ENCODE peak calls at places on chromosomes 4 and X, in ten cellular contexts. W is heart left ventricle, Q is GM12878, I is sigmoid colon, R is IMR-90, Z is A549, Y is HCT116, G is uterus, T is right lobe of liver, P is HepG2. F is an unnamed sample.

GRCh38 chrX:14903891-14904290 is 30.7 kb downstream of the MOSPD2 start:
- DNase-seq in W (no peak), Q (no peak), I (no peak), R (peak), Z (no peak), Y (no peak), G (no peak), T (no peak), P (no peak), F (no peak)

GRCh38 chr4:153594208-153594607 is 89.9 kb upstream of the TLR2 start:
- DNase-seq in W (peak), Q (no peak), I (no peak), R (peak), Z (no peak), Y (no peak), G (no peak), T (no peak), P (no peak), F (no peak)

GRCh38 chr4:77193511-77194236 is 36.7 kb downstream of the CCNG2 start:
- DNase-seq in W (peak), Q (peak), I (peak), R (no peak), Z (no peak), Y (no peak), G (no peak), T (peak), P (no peak), F (no peak)

GRCh38 chr4:118034061-118034785 is at the start of gene NDST3:
- DNase-seq in W (peak), Q (no peak), I (no peak), R (peak), Z (peak), Y (peak), G (peak), T (peak), P (peak), F (no peak)

GRCh38 chrX:40173662-40174593 is 76.2 kb upstream of the BCOR start:
- DNase-seq in W (peak), Q (no peak), I (peak), R (no peak), Z (no peak), Y (peak), G (peak), T (peak), P (peak), F (peak)

GRCh38 chrX:129931411-129932136 is 25.6 kb downstream of the UTP14A start:
- DNase-seq in W (peak), Q (peak), I (peak), R (peak), Z (peak), Y (peak), G (peak), T (peak), P (peak), F (peak)

GRCh38 chr4:90536408-90536807 is 409.2 kb downstream of the CCSER1 start:
- DNase-seq in W (no peak), Q (no peak), I (no peak), R (no peak), Z (no peak), Y (no peak), G (no peak), T (no peak), P (no peak), F (no peak)

GRCh38 chr4:87853108-87853507 is 20.3 kb downstream of the MEPE start:
- DNase-seq in W (no peak), Q (no peak), I (no peak), R (peak), Z (peak), Y (peak), G (no peak), T (no peak), P (peak), F (no peak)

GRCh38 chrX:29890646-29891200 is 324.6 kb upstream of the MAGEB2 start:
- DNase-seq in W (no peak), Q (no peak), I (no peak), R (peak), Z (no peak), Y (no peak), G (no peak), T (no peak), P (no peak), F (no peak)

GRCh38 chrX:275967-276587 is 5.1 kb upstream of the PLCXD1 start:
- DNase-seq in W (peak), Q (no peak), I (peak), R (peak), Z (peak), Y (peak), G (no peak), T (peak), P (peak), F (peak)

GRCh38 chrX:102599084-102599949 is at the start of gene ARMCX5:
- DNase-seq in W (peak), Q (peak), I (peak), R (peak), Z (peak), Y (peak), G (peak), T (peak), P (peak), F (peak)
- TF ChIP-seq POLR2A in W (no peak), Q (peak), I (peak), R (peak), Z (peak), Y (peak), G (peak), T (peak), P (peak), F (peak)

GRCh38 chr4:56821394-56822263 is at the start of gene SPINK2:
- DNase-seq in W (no peak), Q (no peak), I (no peak), R (no peak), Z (peak), Y (peak), G (no peak), T (no peak), P (no peak), F (peak)
- TF ChIP-seq CTCF in W (no peak), Q (peak), I (no peak), R (no peak), Z (no peak), Y (peak), G (no peak), T (no peak), P (peak), F (no peak)

DNA sequence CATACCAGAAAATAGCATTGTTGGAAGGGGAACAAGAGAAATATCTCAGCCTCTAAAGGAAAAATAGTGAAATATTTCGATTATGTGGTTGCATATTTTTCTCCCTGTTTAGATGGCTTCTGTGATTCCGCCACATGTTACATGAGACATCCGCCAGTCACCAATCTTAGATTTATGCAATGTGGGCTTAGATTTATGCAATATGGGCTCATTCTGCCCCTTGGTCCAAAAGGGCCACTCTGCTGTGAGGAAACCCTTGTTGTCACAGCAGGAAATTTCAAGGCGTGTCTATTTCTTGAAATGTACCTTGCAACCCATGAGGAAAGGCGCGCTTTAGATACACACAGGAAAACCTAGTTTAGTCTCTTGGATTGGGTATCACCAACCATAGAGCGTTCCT is 3.8 kb downstream of the RS1 start:
- DNase-seq in W (no peak), Q (no peak), I (no peak), R (no peak), Z (no peak), Y (no peak), G (no peak), T (no peak), P (no peak), F (no peak)
- H3K4me3 ChIP-seq in W (peak), Q (no peak), I (no peak), R (no peak), Z (no peak), Y (no peak), G (no peak), T (no peak), P (no peak), F (no peak)

DNA sequence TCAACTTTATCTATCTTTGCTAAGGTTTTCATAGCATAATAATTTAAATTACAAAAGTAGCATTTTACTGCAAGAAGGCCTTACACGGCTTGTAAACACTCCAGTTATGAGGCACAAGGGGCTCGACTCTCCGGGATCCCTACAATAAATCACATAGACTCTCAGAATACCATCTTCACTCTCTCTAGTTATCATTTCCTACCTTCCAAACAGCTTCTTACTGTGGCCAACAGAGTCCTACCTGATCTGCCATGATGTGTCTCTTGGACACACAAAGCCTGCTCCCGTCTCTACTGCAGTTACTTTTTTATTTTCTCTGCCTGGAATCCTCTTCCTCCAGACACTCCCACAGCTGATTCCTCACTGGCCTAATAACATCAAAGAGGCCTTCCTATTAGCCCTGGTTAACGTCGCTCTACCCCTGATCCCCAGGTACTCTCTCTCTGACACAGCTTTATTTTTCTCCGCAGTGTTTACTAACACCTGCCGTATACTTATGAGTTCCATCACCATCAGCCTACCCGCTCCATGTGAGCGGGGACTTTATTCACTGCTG is 559.6 kb upstream of the DIPK2B start:
- DNase-seq in W (no peak), Q (no peak), I (no peak), R (no peak), Z (no peak), Y (no peak), G (no peak), T (no peak), P (no peak), F (no peak)
- TF ChIP-seq POLR2A in W (no peak), Q (no peak), I (no peak), R (no peak), Z (no peak), Y (no peak), G (no peak), T (no peak), P (no peak), F (no peak)

GRCh38 chr4:69321153-69321729 is 41.0 kb downstream of the UGT2B28 start:
- DNase-seq in W (no peak), Q (no peak), I (no peak), R (no peak), Z (no peak), Y (no peak), G (no peak), T (peak), P (no peak), F (no peak)
- TF ChIP-seq CTCF in W (no peak), Q (no peak), I (no peak), R (no peak), Z (no peak), Y (no peak), G (no peak), T (no peak), P (no peak), F (no peak)

F was measured in Peyer's patch.